ENCODE peak calls at places on chromosomes 11 and 22, in four cellular contexts. S, F, U and P are unnamed samples. For H3K36me3, the result is how much of the 10 kb centered on the place peaks cover.

GRCh38 chr22:29043906-29044575 is 17.6 kb downstream of the C22orf31 start:
- DNase-seq in S (no peak), F (no peak), U (no peak), P (no peak)

GRCh38 chr11:65558002-65558784 is at the start of gene LTBP3:
- DNase-seq in S (no peak), F (peak), U (peak), P (peak)

GRCh38 chr11:95230054-95231034 is 658 bp downstream of the SESN3 start:
- DNase-seq in S (no peak), F (no peak), U (peak), P (peak)

GRCh38 chr11:118953265-118953664 is 2.8 kb upstream of the UPK2 start:
- DNase-seq in S (no peak), F (no peak), U (peak), P (peak)

GRCh38 chr11:78147807-78148206 is 8.4 kb upstream of the ALG8 start:
- DNase-seq in S (no peak), F (no peak), U (no peak), P (no peak)

GRCh38 chr22:45284705-45285305 is at the start of gene UPK3A:
- DNase-seq in S (peak), F (peak), U (no peak), P (no peak)

GRCh38 chr11:13289081-13289480 is 11.5 kb downstream of the BMAL1 start:
- DNase-seq in S (no peak), F (no peak), U (peak), P (peak)

GRCh38 chr22:30667092-30667485 is 586 bp downstream of the DUSP18 start:
- DNase-seq in S (peak), F (no peak), U (no peak), P (no peak)

GRCh38 chr22:27610863-27611786 is 190.4 kb downstream of the MN1 start:
- DNase-seq in S (no peak), F (no peak), U (peak), P (no peak)

GRCh38 chr11:18791175-18792065 is at the start of gene PTPN5:
- DNase-seq in S (no peak), F (no peak), U (no peak), P (no peak)

GRCh38 chr11:41613321-41613720 is 153.9 kb upstream of the LRRC4C start:
- DNase-seq in S (no peak), F (no peak), U (no peak), P (no peak)

GRCh38 chr11:13429288-13429687 is 33.7 kb downstream of the BTBD10 start:
- DNase-seq in S (no peak), F (no peak), U (no peak), P (no peak)

GRCh38 chr11:96015911-96016565 is 92.1 kb upstream of the MTMR2 start:
- DNase-seq in S (no peak), F (no peak), U (no peak), P (no peak)

GRCh38 chr11:112212290-112212689 is 13.9 kb upstream of the PTS start:
- DNase-seq in S (no peak), F (no peak), U (no peak), P (no peak)

GRCh38 chr22:25659413-25659812 is 82.6 kb upstream of the MYO18B start:
- DNase-seq in S (no peak), F (no peak), U (no peak), P (no peak)

GRCh38 chr22:41668971-41669911 is 19.4 kb downstream of the SNU13 start:
- DNase-seq in S (no peak), F (no peak), U (no peak), P (no peak)

GRCh38 chr22:48905206-48905975 is 922.3 kb downstream of the BRD1 start:
- DNase-seq in S (no peak), F (peak), U (no peak), P (no peak)

GRCh38 chr11:65419460-65419772 is 3.2 kb upstream of the NEAT1 start:
- DNase-seq in S (no peak), F (peak), U (no peak), P (no peak)

GRCh38 chr11:6618117-6619020 is 853 bp downstream of the TPP1 start:
- DNase-seq in S (no peak), F (peak), U (peak), P (no peak)

GRCh38 chr22:38316340-38317236 is 645 bp downstream of the CSNK1E start:
- DNase-seq in S (no peak), F (peak), U (peak), P (peak)

GRCh38 chr11:112113539-112114457 is 27.1 kb downstream of the SDHD start:
- DNase-seq in S (peak), F (no peak), U (peak), P (peak)

GRCh38 chr22:28799834-28800307 is 498 bp downstream of the XBP1 start:
- DNase-seq in S (no peak), F (peak), U (peak), P (peak)

GRCh38 chr22:23260645-23261581 is 80.6 kb downstream of the BCR start:
- DNase-seq in S (no peak), F (no peak), U (no peak), P (no peak)

GRCh38 chr22:27800250-27801131 is 1.1 kb downstream of the MN1 start:
- DNase-seq in S (no peak), F (no peak), U (peak), P (peak)

GRCh38 chr11:16791494-16791961 is 53.1 kb downstream of the C11orf58 start:
- DNase-seq in S (peak), F (no peak), U (no peak), P (peak)

GRCh38 chr22:27757928-27758525 is 43.5 kb downstream of the MN1 start:
- DNase-seq in S (no peak), F (no peak), U (no peak), P (no peak)

GRCh38 chr11:84780689-84781293 is 846.4 kb downstream of the DLG2 start:
- DNase-seq in S (peak), F (no peak), U (peak), P (no peak)

GRCh38 chr11:76669901-76670474 is 559 bp downstream of the LRRC32 start:
- DNase-seq in S (no peak), F (peak), U (no peak), P (peak)

GRCh38 chr11:86453290-86454030 is 78.8 kb downstream of the CCDC81 start:
- DNase-seq in S (no peak), F (no peak), U (no peak), P (no peak)

GRCh38 chr11:3613998-3614741 is 27.6 kb downstream of the ART5 start:
- DNase-seq in S (no peak), F (no peak), U (no peak), P (no peak)

GRCh38 chr22:44595841-44596341 is 97.9 kb upstream of the RTL6 start:
- DNase-seq in S (no peak), F (no peak), U (peak), P (peak)

GRCh38 chr11:74312321-74312720 is 881 bp upstream of the P4HA3 start:
- DNase-seq in S (no peak), F (no peak), U (no peak), P (no peak)

DNA sequence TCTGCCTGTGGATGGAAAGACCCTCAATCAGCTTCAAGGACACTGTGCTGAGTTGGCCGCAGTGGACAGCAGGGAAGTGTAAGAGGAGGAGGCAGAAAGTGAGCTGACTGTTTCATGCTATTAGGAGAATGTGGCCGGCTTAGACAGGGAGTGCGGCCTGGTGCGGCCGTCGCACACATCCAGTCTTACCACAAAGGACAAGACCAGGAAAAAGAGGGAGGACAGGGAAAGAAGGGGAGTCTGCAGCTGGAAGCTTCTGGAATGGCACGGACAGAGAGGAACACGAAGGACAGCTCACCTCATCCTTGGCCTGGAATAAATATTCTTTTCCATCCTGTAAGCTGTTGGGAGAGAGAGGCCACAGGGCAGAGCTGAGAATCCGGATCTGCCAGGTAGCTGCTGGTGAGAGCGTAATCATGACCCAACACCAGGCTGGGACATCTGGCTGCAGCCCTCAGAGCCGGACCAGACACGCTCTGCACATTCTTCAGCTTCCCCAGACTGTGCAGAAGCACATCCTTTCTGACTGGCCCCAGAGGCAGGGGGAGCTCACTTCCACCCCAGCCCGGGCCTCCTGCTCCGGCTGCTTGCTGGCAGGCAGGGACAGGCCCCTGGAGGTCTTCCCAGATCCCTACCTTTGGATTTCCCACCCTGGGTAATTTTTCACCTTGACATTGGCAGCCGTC is 8.6 kb upstream of the RBM4B start:
- DNase-seq in S (no peak), F (peak), U (no peak), P (no peak)
- H3K36me3 ChIP-seq in S (under half), F (under half), U (under half), P (under half)

GRCh38 chr11:132874638-132875037 is 657.7 kb downstream of the OPCML start:
- DNase-seq in S (no peak), F (no peak), U (no peak), P (no peak)

GRCh38 chr11:132883241-132883640 is 649.1 kb downstream of the OPCML start:
- DNase-seq in S (no peak), F (no peak), U (no peak), P (no peak)

GRCh38 chr11:132876301-132877071 is 655.8 kb downstream of the OPCML start:
- DNase-seq in S (no peak), F (no peak), U (no peak), P (no peak)

GRCh38 chr11:132872223-132872622 is 660.1 kb downstream of the OPCML start:
- DNase-seq in S (no peak), F (no peak), U (no peak), P (no peak)

DNA sequence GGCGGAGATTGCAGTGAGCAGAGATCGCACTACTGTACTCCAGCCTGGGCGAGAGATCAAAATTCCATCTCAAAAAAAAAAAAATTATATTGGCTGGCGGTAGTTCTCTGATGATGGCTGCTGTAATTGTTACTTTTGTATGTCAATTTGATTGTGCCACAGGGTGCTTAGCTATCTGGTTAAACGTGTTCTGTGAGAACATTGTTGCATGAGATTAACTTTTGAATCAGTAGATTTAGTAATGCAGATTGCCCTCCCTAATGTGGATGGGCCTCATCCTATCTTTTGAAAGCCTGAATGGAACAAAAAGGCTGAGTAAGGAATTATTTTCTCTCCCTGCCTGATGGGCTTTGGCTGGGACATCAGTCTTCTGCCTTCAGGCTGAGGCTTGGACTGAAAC is 654.2 kb downstream of the OPCML start:
- DNase-seq in S (no peak), F (no peak), U (no peak), P (no peak)
- H3K27ac ChIP-seq in S (no peak), F (no peak), U (no peak), P (no peak)

GRCh38 chr11:10762913-10763421 is 11.9 kb downstream of the CTR9 start:
- DNase-seq in S (no peak), F (no peak), U (no peak), P (no peak)
- H3K36me3 ChIP-seq in S (half or more), F (under half), U (half or more), P (half or more)

DNA sequence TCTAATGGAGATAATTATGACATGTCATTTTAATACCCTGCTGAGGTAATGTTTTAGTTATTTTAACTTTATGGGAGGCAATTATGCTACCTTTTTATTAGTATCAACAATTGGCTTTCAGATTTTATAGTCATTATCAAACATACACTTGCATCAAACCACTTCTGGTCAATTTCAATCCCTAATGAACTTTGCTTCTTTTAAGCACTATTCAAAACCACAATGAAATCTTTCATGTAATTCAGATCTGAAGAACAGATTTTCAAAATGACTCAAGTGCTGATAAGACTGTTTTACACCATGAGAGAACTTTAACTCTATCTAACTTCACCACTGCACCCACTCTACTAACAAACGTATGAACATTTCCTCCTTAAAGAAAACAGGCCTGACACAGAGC is 25.9 kb upstream of the CCDC34 start:
- DNase-seq in S (no peak), F (no peak), U (no peak), P (no peak)
- H3K27ac ChIP-seq in S (no peak), F (no peak), U (no peak), P (no peak)

GRCh38 chr11:207213-208176 is at the start of the genes BET1L and RIC8A:
- DNase-seq in S (peak), F (peak), U (peak), P (peak)
- H3K36me3 ChIP-seq in S (half or more), F (half or more), U (under half), P (under half)

GRCh38 chr11:20275987-20276660 is 87.4 kb upstream of the HTATIP2 start:
- DNase-seq in S (no peak), F (no peak), U (no peak), P (peak)
- H3K27ac ChIP-seq in S (no peak), F (no peak), U (no peak), P (peak)

DNA sequence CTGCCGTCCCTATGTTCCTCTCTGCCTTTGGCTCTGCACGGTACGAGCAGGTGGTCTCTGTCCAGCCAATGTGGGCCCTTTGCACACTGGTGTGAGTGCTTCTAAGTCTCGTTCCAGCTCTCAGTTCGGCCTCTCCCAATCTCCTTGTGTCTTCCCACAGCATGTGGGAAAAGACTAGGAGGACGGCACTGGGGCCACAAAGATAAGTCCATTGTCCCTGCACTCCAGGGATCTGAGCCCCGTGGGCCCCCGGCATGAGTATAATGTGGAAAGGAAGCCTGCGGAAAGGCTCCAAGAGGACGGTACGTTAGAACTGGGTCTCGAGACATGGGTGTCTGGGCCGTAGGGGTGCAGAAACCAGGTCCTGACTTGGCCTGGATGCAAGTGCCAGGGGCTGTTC is 16.4 kb downstream of the MYEOV start:
- DNase-seq in S (no peak), F (peak), U (no peak), P (no peak)
- H3K36me3 ChIP-seq in S (under half), F (under half), U (under half), P (under half)